ENCODE peak calls at places on chromosomes 13 and 19, in nine cellular contexts. K is WTC11; A is CD4-positive, alpha-beta T cell; Q is A673; Z is Calu3; M is left ventricle myocardium inferior; U is cardiac fibroblast; F is fibroblast of pulmonary artery; Y is AG04450. I is an unnamed sample.

GRCh38 chr19:13076787-13077186 is 25.9 kb downstream of the LYL1 start:
- DNase-seq in U (no peak), A (no peak), Y (no peak), Q (no peak), K (no peak), Z (no peak), F (no peak), M (no peak), I (no peak)

GRCh38 chr13:91657283-91657682 is 258.9 kb downstream of the GPC5 start:
- DNase-seq in U (no peak), Z (no peak), M (no peak), Q (no peak), Y (no peak), A (no peak), K (no peak), F (no peak), I (no peak)

GRCh38 chr13:37175996-37176395 is 70.5 kb upstream of the CSNK1A1L start:
- DNase-seq in A (no peak), Y (peak), F (peak), Z (no peak), U (peak), K (no peak), Q (peak), M (no peak), I (no peak)

GRCh38 chr13:67763984-67764383 is 533.8 kb upstream of the PCDH9 start:
- DNase-seq in F (no peak), Q (no peak), Z (no peak), K (no peak), Y (no peak), M (no peak), A (no peak), U (no peak), I (no peak)

GRCh38 chr19:2051771-2052704 is 994 bp upstream of the MKNK2 start:
- DNase-seq in F (no peak), M (peak), U (peak), K (no peak), A (peak), Q (no peak), Y (no peak), Z (no peak), I (no peak)

GRCh38 chr13:88908896-88909535 is 1237.8 kb downstream of the SLITRK5 start:
- DNase-seq in Z (no peak), Q (no peak), Y (no peak), M (no peak), A (no peak), U (no peak), K (no peak), F (no peak), I (no peak)

GRCh38 chr13:84896128-84896527 is 903.1 kb downstream of the SLITRK6 start:
- DNase-seq in Q (peak), F (peak), K (peak), Y (peak), Z (peak), M (no peak), U (peak), A (no peak), I (no peak)

GRCh38 chr13:108902557-108903155 is 273.2 kb downstream of the MYO16 start:
- DNase-seq in Z (peak), K (no peak), Y (no peak), U (no peak), A (no peak), M (no peak), F (no peak), Q (no peak), I (no peak)

GRCh38 chr13:44936246-44936645 is 53.0 kb downstream of the NUFIP1 start:
- DNase-seq in A (no peak), F (no peak), Y (no peak), M (no peak), Q (no peak), Z (no peak), U (no peak), K (no peak), I (no peak)

GRCh38 chr13:111908981-111909380 is 158.0 kb upstream of the SOX1 start:
- DNase-seq in M (no peak), K (peak), F (no peak), Z (no peak), A (no peak), U (no peak), Q (no peak), Y (no peak), I (peak)

GRCh38 chr13:110640591-110641029 is 25.3 kb downstream of the NAXD start:
- DNase-seq in Z (no peak), Q (no peak), M (peak), Y (no peak), U (peak), A (no peak), F (peak), K (no peak), I (no peak)

GRCh38 chr13:95243207-95243606 is 58.0 kb downstream of the ABCC4 start:
- DNase-seq in F (no peak), U (no peak), M (no peak), Z (no peak), Q (no peak), A (no peak), K (no peak), Y (no peak), I (no peak)

GRCh38 chr19:44447864-44448674 is at the start of gene ZNF229:
- DNase-seq in Y (peak), Z (peak), U (peak), A (peak), K (peak), M (peak), Q (peak), F (peak), I (peak)

GRCh38 chr13:28654276-28654675 is 4.7 kb upstream of the POMP start:
- DNase-seq in Y (no peak), A (no peak), F (no peak), K (no peak), Q (no peak), M (no peak), Z (no peak), U (no peak), I (no peak)

GRCh38 chr13:75762066-75762937 is 126.2 kb downstream of the LMO7 start:
- DNase-seq in Y (no peak), Q (no peak), F (no peak), U (peak), A (peak), M (no peak), K (no peak), Z (no peak), I (no peak)

GRCh38 chr19:35811317-35812219 is 1.1 kb downstream of the PRODH2 start:
- DNase-seq in F (no peak), M (no peak), Y (no peak), U (no peak), Z (no peak), Q (no peak), K (no peak), A (no peak), I (no peak)

GRCh38 chr13:39656325-39656677 is 839 bp downstream of the COG6 start:
- DNase-seq in F (peak), U (peak), K (no peak), A (no peak), M (no peak), Z (no peak), Y (no peak), Q (no peak), I (no peak)

GRCh38 chr13:111915104-111915551 is 151.8 kb upstream of the SOX1 start:
- DNase-seq in F (no peak), M (no peak), Z (no peak), K (peak), Q (no peak), A (no peak), U (no peak), Y (no peak), I (peak)

GRCh38 chr19:4831351-4832340 is at the start of gene TICAM1:
- DNase-seq in Q (peak), Z (peak), A (peak), K (no peak), F (peak), U (peak), Y (no peak), M (peak), I (no peak)

GRCh38 chr19:1070931-1071791 is 4.2 kb downstream of the ARHGAP45 start:
- DNase-seq in M (no peak), Q (no peak), U (no peak), F (no peak), Z (no peak), A (no peak), Y (no peak), K (peak), I (no peak)

GRCh38 chr13:45356966-45357689 is 16.1 kb upstream of the TPT1 start:
- DNase-seq in A (no peak), K (no peak), F (no peak), Y (no peak), M (no peak), Q (no peak), Z (no peak), U (no peak), I (no peak)

GRCh38 chr19:38070573-38070972 is 153.4 kb downstream of the DPF1 start:
- DNase-seq in U (peak), Y (peak), Z (peak), F (peak), M (no peak), K (no peak), A (no peak), Q (no peak), I (no peak)

GRCh38 chr19:34475026-34475974 is 6.3 kb upstream of the WTIP start:
- DNase-seq in U (peak), M (no peak), Y (peak), F (peak), Z (no peak), A (no peak), K (no peak), Q (peak), I (no peak)

GRCh38 chr19:19653597-19654147 is 9.8 kb downstream of the ATP13A1 start:
- DNase-seq in Z (no peak), A (no peak), Y (no peak), Q (no peak), M (no peak), K (no peak), U (no peak), F (no peak), I (peak)

GRCh38 chr13:47220453-47221150 is 323.7 kb upstream of the HTR2A start:
- DNase-seq in K (no peak), Z (no peak), F (peak), U (peak), Y (no peak), A (no peak), M (no peak), Q (no peak), I (no peak)

GRCh38 chr13:41139296-41139966 is 6.8 kb upstream of the KBTBD6 start:
- DNase-seq in K (no peak), Y (peak), Q (no peak), F (no peak), A (no peak), M (no peak), U (no peak), Z (no peak), I (no peak)

GRCh38 chr13:38979891-38980627 is 10.6 kb downstream of the STOML3 start:
- DNase-seq in Z (no peak), Y (no peak), A (no peak), F (peak), K (no peak), Q (no peak), M (peak), U (peak), I (no peak)

GRCh38 chr13:40776681-40777165 is 5.7 kb upstream of the MRPS31 start:
- DNase-seq in Z (no peak), K (no peak), U (peak), M (no peak), F (peak), Y (no peak), A (peak), Q (peak), I (peak)

GRCh38 chr13:42821437-42821836 is 40.1 kb downstream of the FAM216B start:
- DNase-seq in Z (no peak), M (no peak), F (peak), U (peak), A (no peak), Q (no peak), K (no peak), Y (peak), I (no peak)

GRCh38 chr19:45515081-45515624 is 7.9 kb downstream of the VASP start:
- DNase-seq in K (no peak), Z (no peak), M (peak), F (no peak), U (no peak), Y (no peak), Q (no peak), A (no peak), I (no peak)

GRCh38 chr13:112254061-112254818 is 121.9 kb upstream of the SPACA7 start:
- DNase-seq in F (no peak), K (no peak), Q (no peak), U (no peak), Y (no peak), M (no peak), Z (no peak), A (no peak), I (peak)

GRCh38 chr13:44575741-44576395 is at the start of gene TSC22D1:
- DNase-seq in Y (no peak), U (peak), Q (peak), M (peak), Z (peak), A (peak), F (peak), K (peak), I (peak)

GRCh38 chr13:110341445-110342247 is 34.6 kb downstream of the COL4A2 start:
- DNase-seq in M (no peak), U (peak), K (no peak), F (peak), Y (no peak), Z (no peak), Q (peak), A (no peak), I (no peak)

GRCh38 chr13:44790289-44790688 is 199.0 kb downstream of the NUFIP1 start:
- DNase-seq in Q (no peak), Z (no peak), A (no peak), F (no peak), K (peak), M (no peak), U (no peak), Y (no peak), I (no peak)

GRCh38 chr19:4991538-4991937 is 22.6 kb downstream of the KDM4B start:
- DNase-seq in A (no peak), Y (no peak), Z (no peak), K (no peak), U (no peak), F (no peak), Q (no peak), M (no peak), I (no peak)

GRCh38 chr13:32201809-32202208 is 113.4 kb downstream of the ZAR1L start:
- DNase-seq in Z (no peak), U (no peak), F (no peak), K (no peak), Q (no peak), A (no peak), M (no peak), Y (no peak), I (no peak)

GRCh38 chr13:44903596-44903995 is 85.7 kb downstream of the NUFIP1 start:
- DNase-seq in A (no peak), F (peak), Y (peak), Z (no peak), Q (no peak), U (peak), K (no peak), M (peak), I (no peak)

GRCh38 chr13:95643814-95644598 is 500 bp downstream of the DZIP1 start:
- DNase-seq in Z (peak), M (peak), F (peak), U (peak), Y (no peak), Q (peak), K (peak), A (no peak), I (peak)

GRCh38 chr19:3945838-3946237 is 13.0 kb downstream of the NMRK2 start:
- DNase-seq in Y (no peak), Z (no peak), F (peak), U (peak), A (no peak), Q (no peak), K (no peak), M (no peak), I (no peak)

DNA sequence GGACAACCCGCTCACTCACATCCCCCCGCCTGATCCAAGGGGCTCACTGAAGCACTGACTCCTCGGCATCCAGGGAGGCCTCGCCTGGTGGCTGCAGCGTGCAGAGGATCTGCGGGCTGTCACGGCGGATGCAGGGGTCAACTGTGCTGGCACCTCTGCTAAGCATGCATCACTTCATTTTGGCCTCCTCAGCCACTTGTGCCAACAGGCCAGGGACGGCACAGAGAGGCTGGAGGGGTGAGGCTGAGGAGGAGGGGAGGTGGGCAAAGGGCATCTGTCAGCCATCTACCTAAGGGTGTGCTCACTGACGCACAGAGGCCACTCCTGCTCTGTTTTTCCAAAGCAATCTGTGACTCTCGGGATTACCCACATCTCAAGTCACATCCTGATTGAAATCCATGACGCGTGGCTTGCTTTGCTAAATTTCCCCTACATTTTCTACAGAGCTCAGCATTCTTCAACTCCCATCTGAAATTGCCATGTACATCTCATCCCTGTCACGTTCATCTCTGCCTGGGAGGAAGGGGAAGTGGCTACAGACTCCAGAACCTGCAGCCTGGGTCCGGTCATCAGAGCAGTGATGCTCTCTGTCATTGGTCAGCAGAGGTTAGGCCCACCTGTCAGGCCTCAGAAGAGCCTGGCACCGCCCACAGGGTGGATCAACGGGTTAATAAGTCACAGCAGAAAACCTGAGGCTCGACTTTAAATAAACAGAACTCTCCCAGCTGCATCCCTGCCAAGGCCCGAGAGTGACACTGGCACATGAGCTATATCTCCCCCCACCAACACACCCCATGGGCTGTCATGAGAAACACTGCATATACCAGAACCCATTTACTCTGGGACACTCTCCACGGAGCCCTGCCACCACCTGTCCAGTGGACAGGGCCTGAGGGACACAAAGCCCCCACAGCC is 17.6 kb downstream of the ELL start:
- DNase-seq in Y (no peak), M (no peak), Z (peak), Q (no peak), K (no peak), F (no peak), A (no peak), U (no peak), I (no peak)
- TF ChIP-seq CTCF in Y (no peak), M (no peak), Z (no peak), Q (no peak), K (no peak), F (no peak), A (no peak), U (no peak), I (no peak)

GRCh38 chr19:39542198-39542597 is 2.2 kb upstream of the EID2 start:
- DNase-seq in Q (peak), Y (no peak), F (peak), K (no peak), M (no peak), A (no peak), U (peak), Z (no peak), I (peak)
- TF ChIP-seq CTCF in Q (no peak), Y (no peak), F (no peak), K (no peak), M (no peak), A (no peak), U (no peak), Z (no peak), I (no peak)

DNA sequence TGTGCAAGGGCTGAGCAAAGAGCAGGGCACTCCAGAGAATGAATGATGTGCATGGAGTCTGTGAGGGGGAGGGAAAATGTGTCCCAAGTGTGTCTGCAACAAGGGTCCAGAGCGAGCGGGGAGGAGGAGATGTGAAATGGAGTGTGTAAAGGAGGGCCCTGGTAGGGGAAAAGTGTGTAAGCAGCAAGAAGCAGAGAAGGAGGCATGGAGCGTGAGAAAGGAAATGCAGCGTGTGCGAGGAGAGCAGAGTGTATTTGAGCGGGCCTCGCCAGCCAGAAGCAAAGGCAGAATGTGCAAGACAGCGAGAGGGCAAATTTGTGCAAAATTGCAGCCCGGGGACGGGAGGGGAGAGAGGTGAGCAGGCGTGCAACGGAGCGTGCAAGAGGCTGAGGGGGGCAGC is 11.8 kb downstream of the C19orf81 start:
- DNase-seq in M (no peak), Q (no peak), F (no peak), Z (no peak), A (no peak), Y (no peak), U (no peak), K (no peak), I (no peak)
- TF ChIP-seq CTCF in M (no peak), Q (no peak), F (no peak), Z (no peak), A (no peak), Y (no peak), U (no peak), K (no peak), I (no peak)

DNA sequence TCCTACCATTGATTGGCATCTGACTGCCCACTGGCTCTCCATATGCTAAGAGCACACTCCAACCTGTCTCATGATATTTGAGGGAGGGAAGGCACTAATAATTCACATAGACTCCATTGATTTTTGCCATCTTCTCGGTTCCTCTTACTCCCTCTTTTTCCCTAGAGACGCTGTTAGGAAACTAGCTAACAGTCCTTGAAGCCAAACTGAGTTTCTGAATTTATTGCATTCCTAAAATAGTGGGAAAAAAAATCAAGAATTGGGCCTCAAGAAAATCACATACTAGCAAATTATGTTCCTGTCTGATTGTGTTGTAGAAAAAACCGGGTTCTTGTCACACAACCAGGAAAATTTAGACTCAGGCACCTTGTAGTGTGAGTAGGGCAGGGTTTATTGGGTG is 86.4 kb upstream of the SLC7A1 start:
- DNase-seq in F (no peak), K (no peak), M (no peak), Z (no peak), Q (no peak), Y (no peak), A (no peak), U (no peak), I (no peak)
- TF ChIP-seq CTCF in F (no peak), K (no peak), M (no peak), Z (no peak), Q (no peak), Y (no peak), A (no peak), U (no peak), I (no peak)

I was measured in osteocyte.